ENCODE peak calls at places on chromosomes 1 and 21, in ten cellular contexts. One of them, this sample, is unnamed.

GRCh38 chr1:84350550-84350949 is 47.7 kb upstream of the DNASE2B start:
- DNase-seq in IMR-90: no peak
- DNase-seq in sigmoid colon: no peak
- DNase-seq in suprapubic skin: no peak
- DNase-seq in uterus: no peak
- DNase-seq in tibial nerve: no peak
- DNase-seq in heart left ventricle: no peak
- DNase-seq in esophagus squamous epithelium: no peak
- DNase-seq in body of pancreas: no peak
- DNase-seq in transverse colon: no peak
- DNase-seq in this sample: no peak

GRCh38 chr1:195804547-195804946 is 803.7 kb downstream of the KCNT2 start:
- DNase-seq in IMR-90: no peak
- DNase-seq in sigmoid colon: no peak
- DNase-seq in suprapubic skin: no peak
- DNase-seq in uterus: no peak
- DNase-seq in tibial nerve: no peak
- DNase-seq in heart left ventricle: no peak
- DNase-seq in esophagus squamous epithelium: no peak
- DNase-seq in body of pancreas: no peak
- DNase-seq in transverse colon: no peak
- DNase-seq in this sample: no peak

GRCh38 chr1:199932462-199932861 is 95.0 kb upstream of the NR5A2 start:
- DNase-seq in IMR-90: no peak
- DNase-seq in sigmoid colon: no peak
- DNase-seq in suprapubic skin: no peak
- DNase-seq in uterus: no peak
- DNase-seq in tibial nerve: no peak
- DNase-seq in heart left ventricle: no peak
- DNase-seq in esophagus squamous epithelium: no peak
- DNase-seq in body of pancreas: no peak
- DNase-seq in transverse colon: no peak
- DNase-seq in this sample: no peak

GRCh38 chr1:8712413-8713229 is 104.8 kb downstream of the RERE start:
- DNase-seq in IMR-90: peak; percentile 96
- DNase-seq in sigmoid colon: no peak
- DNase-seq in suprapubic skin: no peak
- DNase-seq in uterus: no peak
- DNase-seq in tibial nerve: no peak
- DNase-seq in heart left ventricle: no peak
- DNase-seq in esophagus squamous epithelium: no peak
- DNase-seq in body of pancreas: no peak
- DNase-seq in transverse colon: no peak
- DNase-seq in this sample: no peak

GRCh38 chr1:235893840-235894239 is 27.1 kb upstream of the LYST start:
- DNase-seq in IMR-90: no peak
- DNase-seq in sigmoid colon: no peak
- DNase-seq in suprapubic skin: no peak
- DNase-seq in uterus: no peak
- DNase-seq in tibial nerve: no peak
- DNase-seq in heart left ventricle: no peak
- DNase-seq in esophagus squamous epithelium: no peak
- DNase-seq in body of pancreas: no peak
- DNase-seq in transverse colon: peak; percentile 37
- DNase-seq in this sample: no peak

GRCh38 chr1:209382701-209383100 is 200.8 kb upstream of the CAMK1G start:
- DNase-seq in IMR-90: no peak
- DNase-seq in sigmoid colon: no peak
- DNase-seq in suprapubic skin: no peak
- DNase-seq in uterus: no peak
- DNase-seq in tibial nerve: no peak
- DNase-seq in heart left ventricle: no peak
- DNase-seq in esophagus squamous epithelium: no peak
- DNase-seq in body of pancreas: no peak
- DNase-seq in transverse colon: no peak
- DNase-seq in this sample: no peak

GRCh38 chr1:156172696-156173470 is 19.5 kb downstream of the SEMA4A start:
- DNase-seq in IMR-90: no peak
- DNase-seq in sigmoid colon: peak; percentile 46
- DNase-seq in suprapubic skin: no peak
- DNase-seq in uterus: no peak
- DNase-seq in tibial nerve: no peak
- DNase-seq in heart left ventricle: no peak
- DNase-seq in esophagus squamous epithelium: no peak
- DNase-seq in body of pancreas: no peak
- DNase-seq in transverse colon: no peak
- DNase-seq in this sample: no peak

GRCh38 chr1:52243221-52243987 is 101.5 kb downstream of the ZFYVE9 start:
- DNase-seq in IMR-90: no peak
- DNase-seq in sigmoid colon: no peak
- DNase-seq in suprapubic skin: no peak
- DNase-seq in uterus: no peak
- DNase-seq in tibial nerve: no peak
- DNase-seq in heart left ventricle: no peak
- DNase-seq in esophagus squamous epithelium: no peak
- DNase-seq in body of pancreas: no peak
- DNase-seq in transverse colon: no peak
- DNase-seq in this sample: no peak

GRCh38 chr1:205069371-205070125 is 14.7 kb downstream of the TMEM81 start:
- DNase-seq in IMR-90: no peak
- DNase-seq in sigmoid colon: peak; percentile 62
- DNase-seq in suprapubic skin: peak; percentile 78
- DNase-seq in uterus: no peak
- DNase-seq in tibial nerve: no peak
- DNase-seq in heart left ventricle: no peak
- DNase-seq in esophagus squamous epithelium: no peak
- DNase-seq in body of pancreas: no peak
- DNase-seq in transverse colon: no peak
- DNase-seq in this sample: no peak

GRCh38 chr1:201176931-201177330 is 13.7 kb upstream of the IGFN1 start:
- DNase-seq in IMR-90: peak; percentile 56
- DNase-seq in sigmoid colon: no peak
- DNase-seq in suprapubic skin: no peak
- DNase-seq in uterus: no peak
- DNase-seq in tibial nerve: no peak
- DNase-seq in heart left ventricle: no peak
- DNase-seq in esophagus squamous epithelium: no peak
- DNase-seq in body of pancreas: no peak
- DNase-seq in transverse colon: peak; percentile 30
- DNase-seq in this sample: no peak

GRCh38 chr1:150161747-150162581 is 12.2 kb downstream of the PLEKHO1 start:
- DNase-seq in IMR-90: peak; percentile 49
- DNase-seq in sigmoid colon: no peak
- DNase-seq in suprapubic skin: no peak
- DNase-seq in uterus: peak; percentile 22
- DNase-seq in tibial nerve: no peak
- DNase-seq in heart left ventricle: no peak
- DNase-seq in esophagus squamous epithelium: no peak
- DNase-seq in body of pancreas: no peak
- DNase-seq in transverse colon: no peak
- DNase-seq in this sample: no peak

GRCh38 chr1:48873944-48874343 is 97.3 kb upstream of the BEND5 start:
- DNase-seq in IMR-90: no peak
- DNase-seq in sigmoid colon: no peak
- DNase-seq in suprapubic skin: no peak
- DNase-seq in uterus: no peak
- DNase-seq in tibial nerve: no peak
- DNase-seq in heart left ventricle: no peak
- DNase-seq in esophagus squamous epithelium: no peak
- DNase-seq in body of pancreas: no peak
- DNase-seq in transverse colon: no peak
- DNase-seq in this sample: no peak

GRCh38 chr1:68112835-68113243 is 62.4 kb upstream of the DIRAS3 start:
- DNase-seq in IMR-90: peak; percentile 93
- DNase-seq in sigmoid colon: no peak
- DNase-seq in suprapubic skin: no peak
- DNase-seq in uterus: no peak
- DNase-seq in tibial nerve: no peak
- DNase-seq in heart left ventricle: no peak
- DNase-seq in esophagus squamous epithelium: no peak
- DNase-seq in body of pancreas: no peak
- DNase-seq in transverse colon: no peak
- DNase-seq in this sample: no peak

GRCh38 chr1:25904942-25905679 is 1.1 kb downstream of the STMN1 start:
- DNase-seq in IMR-90: peak; percentile 88
- DNase-seq in sigmoid colon: peak; percentile 97
- DNase-seq in suprapubic skin: peak; percentile 98
- DNase-seq in uterus: peak; percentile 96
- DNase-seq in tibial nerve: peak; percentile 92
- DNase-seq in heart left ventricle: peak; percentile 94
- DNase-seq in esophagus squamous epithelium: peak; percentile 69
- DNase-seq in body of pancreas: peak; percentile 91
- DNase-seq in transverse colon: peak; percentile 95
- DNase-seq in this sample: peak; percentile 93

GRCh38 chr1:25909062-25909461 is 2.8 kb upstream of the STMN1 start:
- DNase-seq in IMR-90: no peak
- DNase-seq in sigmoid colon: no peak
- DNase-seq in suprapubic skin: no peak
- DNase-seq in uterus: no peak
- DNase-seq in tibial nerve: no peak
- DNase-seq in heart left ventricle: no peak
- DNase-seq in esophagus squamous epithelium: no peak
- DNase-seq in body of pancreas: no peak
- DNase-seq in transverse colon: no peak
- DNase-seq in this sample: no peak

GRCh38 chr1:25905680-25906643 is at the start of gene STMN1:
- DNase-seq in IMR-90: peak; percentile 89
- DNase-seq in sigmoid colon: peak; percentile 97
- DNase-seq in suprapubic skin: peak; percentile 95
- DNase-seq in uterus: peak; percentile 93
- DNase-seq in tibial nerve: peak; percentile 84
- DNase-seq in heart left ventricle: peak; percentile 91
- DNase-seq in esophagus squamous epithelium: peak; percentile 44
- DNase-seq in body of pancreas: peak; percentile 88
- DNase-seq in transverse colon: peak; percentile 92
- DNase-seq in this sample: peak; percentile 89

GRCh38 chr1:25906644-25907300 is 553 bp upstream of the STMN1 start:
- DNase-seq in IMR-90: no peak
- DNase-seq in sigmoid colon: no peak
- DNase-seq in suprapubic skin: no peak
- DNase-seq in uterus: peak; percentile 33
- DNase-seq in tibial nerve: peak; percentile 22
- DNase-seq in heart left ventricle: no peak
- DNase-seq in esophagus squamous epithelium: no peak
- DNase-seq in body of pancreas: no peak
- DNase-seq in transverse colon: peak; percentile 32
- DNase-seq in this sample: peak; percentile 7

DNA sequence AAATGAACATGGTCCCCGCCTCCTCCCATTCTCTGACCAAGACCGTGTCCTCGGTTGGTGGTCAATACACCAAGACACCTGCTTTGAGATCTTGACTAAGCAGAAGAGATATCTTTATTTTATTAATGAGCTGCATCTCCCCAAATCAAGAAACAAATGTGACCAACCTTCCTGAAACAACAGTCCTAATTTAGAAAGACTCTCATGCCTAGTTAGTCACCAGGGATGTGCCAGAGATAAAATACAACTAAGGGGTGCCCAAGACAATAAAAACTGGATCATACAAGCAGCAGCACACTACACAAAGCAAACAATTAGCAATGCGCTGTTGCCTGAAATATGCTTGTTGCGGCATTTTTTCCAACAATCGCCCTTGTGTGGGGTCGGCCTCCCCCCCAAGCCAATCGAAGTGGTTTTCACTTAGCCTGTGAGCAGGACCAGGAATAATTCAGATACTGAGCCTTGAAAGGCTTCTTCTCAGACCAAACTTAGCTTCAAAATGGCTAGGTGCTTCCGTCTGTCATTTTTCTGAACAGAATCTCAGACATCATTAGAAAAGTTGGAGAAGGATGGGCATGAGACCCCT is 1.3 kb upstream of the STMN1 start:
- DNase-seq in IMR-90: no peak
- DNase-seq in sigmoid colon: peak; percentile 19
- DNase-seq in suprapubic skin: no peak
- DNase-seq in uterus: no peak
- DNase-seq in tibial nerve: no peak
- DNase-seq in heart left ventricle: no peak
- DNase-seq in esophagus squamous epithelium: no peak
- DNase-seq in body of pancreas: no peak
- DNase-seq in transverse colon: no peak
- DNase-seq in this sample: no peak
- H3K27ac ChIP-seq in IMR-90: no peak overlapping the region
- H3K27ac ChIP-seq in sigmoid colon: peak overlapping the region; percentile 76
- H3K27ac ChIP-seq in suprapubic skin: no peak overlapping the region
- H3K27ac ChIP-seq in uterus: peak overlapping the region; percentile 52
- H3K27ac ChIP-seq in tibial nerve: peak overlapping the region; percentile 97
- H3K27ac ChIP-seq in heart left ventricle: no peak overlapping the region
- H3K27ac ChIP-seq in esophagus squamous epithelium: no peak overlapping the region
- H3K27ac ChIP-seq in body of pancreas: no peak overlapping the region
- H3K27ac ChIP-seq in transverse colon: no peak overlapping the region
- H3K27ac ChIP-seq in this sample: no peak overlapping the region

GRCh38 chr21:16070207-16070651 is 340.4 kb downstream of the USP25 start:
- DNase-seq in IMR-90: no peak
- DNase-seq in sigmoid colon: no peak
- DNase-seq in suprapubic skin: no peak
- DNase-seq in uterus: no peak
- DNase-seq in tibial nerve: no peak
- DNase-seq in heart left ventricle: no peak
- DNase-seq in esophagus squamous epithelium: no peak
- DNase-seq in body of pancreas: no peak
- DNase-seq in transverse colon: no peak
- DNase-seq in this sample: peak; percentile 38
- H3K4me3 ChIP-seq in IMR-90: no peak overlapping the region
- H3K4me3 ChIP-seq in sigmoid colon: peak overlapping the region; percentile 39
- H3K4me3 ChIP-seq in suprapubic skin: peak overlapping the region; percentile 42
- H3K4me3 ChIP-seq in uterus: peak overlapping the region; percentile 34
- H3K4me3 ChIP-seq in tibial nerve: peak overlapping the region; percentile 45
- H3K4me3 ChIP-seq in heart left ventricle: no peak overlapping the region
- H3K4me3 ChIP-seq in esophagus squamous epithelium: peak overlapping the region; percentile 37
- H3K4me3 ChIP-seq in body of pancreas: no peak overlapping the region
- H3K4me3 ChIP-seq in transverse colon: no peak overlapping the region
- H3K4me3 ChIP-seq in this sample: peak overlapping the region; percentile 36

GRCh38 chr1:109397451-109398342 is at the start of gene SORT1:
- DNase-seq in IMR-90: peak; percentile 83
- DNase-seq in sigmoid colon: peak; percentile 95
- DNase-seq in suprapubic skin: peak; percentile 84
- DNase-seq in uterus: peak; percentile 79
- DNase-seq in tibial nerve: peak; percentile 71
- DNase-seq in heart left ventricle: peak; percentile 93
- DNase-seq in esophagus squamous epithelium: no peak
- DNase-seq in body of pancreas: peak; percentile 77
- DNase-seq in transverse colon: peak; percentile 85
- DNase-seq in this sample: peak; percentile 82
- TF ChIP-seq POLR2A in IMR-90: peak; percentile 30
- TF ChIP-seq POLR2A in sigmoid colon: no peak
- TF ChIP-seq POLR2A in suprapubic skin: no peak
- TF ChIP-seq POLR2A in uterus: peak; percentile 64
- TF ChIP-seq POLR2A in tibial nerve: peak; percentile 69
- TF ChIP-seq POLR2A in heart left ventricle: peak; percentile 74
- TF ChIP-seq POLR2A in esophagus squamous epithelium: peak; percentile 60
- TF ChIP-seq POLR2A in body of pancreas: no peak
- TF ChIP-seq POLR2A in transverse colon: peak; percentile 14
- TF ChIP-seq POLR2A in this sample: peak; percentile 55

DNA sequence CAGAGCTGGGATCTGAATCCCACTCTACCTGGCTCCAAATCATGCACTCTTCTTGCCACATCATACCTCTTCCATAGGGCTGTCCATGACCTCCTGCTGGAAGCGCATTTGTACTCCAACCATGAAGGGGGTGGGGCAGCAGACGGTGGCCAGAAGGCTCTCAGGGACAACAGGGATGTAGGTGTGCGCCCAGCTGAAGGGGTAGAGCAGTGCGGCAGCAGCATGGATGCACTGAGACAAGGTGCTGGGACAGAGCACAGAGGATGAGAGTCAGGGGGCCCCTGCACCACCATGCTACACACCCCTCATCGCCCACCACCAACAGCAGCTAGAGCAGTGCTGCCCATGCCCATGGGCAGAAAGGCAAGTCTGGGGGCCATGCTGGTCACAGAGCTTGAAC is 8.4 kb downstream of the DENND2D start:
- DNase-seq in IMR-90: no peak
- DNase-seq in sigmoid colon: no peak
- DNase-seq in suprapubic skin: no peak
- DNase-seq in uterus: no peak
- DNase-seq in tibial nerve: no peak
- DNase-seq in heart left ventricle: no peak
- DNase-seq in esophagus squamous epithelium: no peak
- DNase-seq in body of pancreas: no peak
- DNase-seq in transverse colon: no peak
- DNase-seq in this sample: no peak
- H3K27ac ChIP-seq in IMR-90: peak overlapping the region; percentile 79
- H3K27ac ChIP-seq in sigmoid colon: no peak overlapping the region
- H3K27ac ChIP-seq in suprapubic skin: peak overlapping the region; percentile 51
- H3K27ac ChIP-seq in uterus: no peak overlapping the region
- H3K27ac ChIP-seq in tibial nerve: peak overlapping the region; percentile 46
- H3K27ac ChIP-seq in heart left ventricle: no peak overlapping the region
- H3K27ac ChIP-seq in esophagus squamous epithelium: peak overlapping the region; percentile 76
- H3K27ac ChIP-seq in body of pancreas: no peak overlapping the region
- H3K27ac ChIP-seq in transverse colon: peak overlapping the region; percentile 43
- H3K27ac ChIP-seq in this sample: no peak overlapping the region